ENCODE peak calls at places on chromosomes 4 and X, in five cellular contexts. One of them, this sample, is unnamed.

GRCh38 chr4:176363072-176363471 is 43.3 kb downstream of the SPCS3 start:
- DNase-seq in mesenchymal stem cell: no peak
- DNase-seq in NCI-H1092: no peak
- DNase-seq in activated T-helper 1 cell treated with anti-CD3 and anti-CD28 coated beads, Interleukin-2, amount 50 U/mL, for 16 hours: no peak
- DNase-seq in glutamatergic neuron: no peak
- DNase-seq in this sample: no peak

GRCh38 chr4:113179091-113179490 is 129.6 kb downstream of the ANK2 start:
- DNase-seq in mesenchymal stem cell: no peak
- DNase-seq in NCI-H1092: no peak
- DNase-seq in activated T-helper 1 cell treated with anti-CD3 and anti-CD28 coated beads, Interleukin-2, amount 50 U/mL, for 16 hours: no peak
- DNase-seq in glutamatergic neuron: no peak
- DNase-seq in this sample: no peak

GRCh38 chr4:124931050-124931449 is 218.5 kb upstream of the ANKRD50 start:
- DNase-seq in mesenchymal stem cell: no peak
- DNase-seq in NCI-H1092: no peak
- DNase-seq in activated T-helper 1 cell treated with anti-CD3 and anti-CD28 coated beads, Interleukin-2, amount 50 U/mL, for 16 hours: no peak
- DNase-seq in glutamatergic neuron: no peak
- DNase-seq in this sample: peak

GRCh38 chrX:102339312-102340298 is 92.6 kb downstream of the NXF2 start:
- DNase-seq in mesenchymal stem cell: no peak
- DNase-seq in NCI-H1092: no peak
- DNase-seq in activated T-helper 1 cell treated with anti-CD3 and anti-CD28 coated beads, Interleukin-2, amount 50 U/mL, for 16 hours: no peak
- DNase-seq in glutamatergic neuron: no peak
- DNase-seq in this sample: no peak

GRCh38 chrX:136766785-136767103 is 14.0 kb downstream of the ARHGEF6 start:
- DNase-seq in mesenchymal stem cell: peak
- DNase-seq in NCI-H1092: no peak
- DNase-seq in activated T-helper 1 cell treated with anti-CD3 and anti-CD28 coated beads, Interleukin-2, amount 50 U/mL, for 16 hours: no peak
- DNase-seq in glutamatergic neuron: no peak
- DNase-seq in this sample: no peak

GRCh38 chr4:185374573-185374972 is 21.2 kb downstream of the LRP2BP start:
- DNase-seq in mesenchymal stem cell: no peak
- DNase-seq in NCI-H1092: no peak
- DNase-seq in activated T-helper 1 cell treated with anti-CD3 and anti-CD28 coated beads, Interleukin-2, amount 50 U/mL, for 16 hours: no peak
- DNase-seq in glutamatergic neuron: no peak
- DNase-seq in this sample: no peak

GRCh38 chr4:119728185-119728584 is 99.6 kb upstream of the PDE5A start:
- DNase-seq in mesenchymal stem cell: peak
- DNase-seq in NCI-H1092: no peak
- DNase-seq in activated T-helper 1 cell treated with anti-CD3 and anti-CD28 coated beads, Interleukin-2, amount 50 U/mL, for 16 hours: no peak
- DNase-seq in glutamatergic neuron: no peak
- DNase-seq in this sample: peak

GRCh38 chrX:72126539-72127140 is 5.1 kb downstream of the RTL5 start:
- DNase-seq in mesenchymal stem cell: peak
- DNase-seq in NCI-H1092: peak
- DNase-seq in activated T-helper 1 cell treated with anti-CD3 and anti-CD28 coated beads, Interleukin-2, amount 50 U/mL, for 16 hours: peak
- DNase-seq in glutamatergic neuron: peak
- DNase-seq in this sample: peak

GRCh38 chr4:89838005-89838404 is 1.0 kb upstream of the SNCA start:
- DNase-seq in mesenchymal stem cell: peak
- DNase-seq in NCI-H1092: no peak
- DNase-seq in activated T-helper 1 cell treated with anti-CD3 and anti-CD28 coated beads, Interleukin-2, amount 50 U/mL, for 16 hours: no peak
- DNase-seq in glutamatergic neuron: no peak
- DNase-seq in this sample: no peak

GRCh38 chr4:7054106-7054880 is 11.1 kb downstream of the TADA2B start:
- DNase-seq in mesenchymal stem cell: no peak
- DNase-seq in NCI-H1092: no peak
- DNase-seq in activated T-helper 1 cell treated with anti-CD3 and anti-CD28 coated beads, Interleukin-2, amount 50 U/mL, for 16 hours: no peak
- DNase-seq in glutamatergic neuron: no peak
- DNase-seq in this sample: no peak

GRCh38 chr4:101039367-101039766 is 308.0 kb downstream of the PPP3CA start:
- DNase-seq in mesenchymal stem cell: no peak
- DNase-seq in NCI-H1092: no peak
- DNase-seq in activated T-helper 1 cell treated with anti-CD3 and anti-CD28 coated beads, Interleukin-2, amount 50 U/mL, for 16 hours: no peak
- DNase-seq in glutamatergic neuron: no peak
- DNase-seq in this sample: no peak

GRCh38 chr4:8732681-8733243 is 138.9 kb downstream of the HMX1 start:
- DNase-seq in mesenchymal stem cell: no peak
- DNase-seq in NCI-H1092: no peak
- DNase-seq in activated T-helper 1 cell treated with anti-CD3 and anti-CD28 coated beads, Interleukin-2, amount 50 U/mL, for 16 hours: no peak
- DNase-seq in glutamatergic neuron: no peak
- DNase-seq in this sample: no peak

GRCh38 chr4:119517361-119518229 is 111.0 kb downstream of the PDE5A start:
- DNase-seq in mesenchymal stem cell: peak
- DNase-seq in NCI-H1092: no peak
- DNase-seq in activated T-helper 1 cell treated with anti-CD3 and anti-CD28 coated beads, Interleukin-2, amount 50 U/mL, for 16 hours: no peak
- DNase-seq in glutamatergic neuron: no peak
- DNase-seq in this sample: peak

GRCh38 chr4:7379161-7379560 is 55.6 kb downstream of the PSAPL1 start:
- DNase-seq in mesenchymal stem cell: no peak
- DNase-seq in NCI-H1092: no peak
- DNase-seq in activated T-helper 1 cell treated with anti-CD3 and anti-CD28 coated beads, Interleukin-2, amount 50 U/mL, for 16 hours: no peak
- DNase-seq in glutamatergic neuron: no peak
- DNase-seq in this sample: no peak

GRCh38 chr4:150038335-150039076 is 39.7 kb upstream of the DCLK2 start:
- DNase-seq in mesenchymal stem cell: no peak
- DNase-seq in NCI-H1092: no peak
- DNase-seq in activated T-helper 1 cell treated with anti-CD3 and anti-CD28 coated beads, Interleukin-2, amount 50 U/mL, for 16 hours: no peak
- DNase-seq in glutamatergic neuron: no peak
- DNase-seq in this sample: no peak

GRCh38 chr4:123564758-123565346 is 168.3 kb downstream of the SPRY1 start:
- DNase-seq in mesenchymal stem cell: peak
- DNase-seq in NCI-H1092: peak
- DNase-seq in activated T-helper 1 cell treated with anti-CD3 and anti-CD28 coated beads, Interleukin-2, amount 50 U/mL, for 16 hours: no peak
- DNase-seq in glutamatergic neuron: peak
- DNase-seq in this sample: peak

GRCh38 chrX:69493193-69493592 is 10.9 kb upstream of the NALF2 start:
- DNase-seq in mesenchymal stem cell: no peak
- DNase-seq in NCI-H1092: peak
- DNase-seq in activated T-helper 1 cell treated with anti-CD3 and anti-CD28 coated beads, Interleukin-2, amount 50 U/mL, for 16 hours: no peak
- DNase-seq in glutamatergic neuron: peak
- DNase-seq in this sample: no peak

GRCh38 chrX:2664497-2664896 is 26.6 kb upstream of the CD99 start:
- DNase-seq in mesenchymal stem cell: no peak
- DNase-seq in NCI-H1092: no peak
- DNase-seq in activated T-helper 1 cell treated with anti-CD3 and anti-CD28 coated beads, Interleukin-2, amount 50 U/mL, for 16 hours: no peak
- DNase-seq in glutamatergic neuron: no peak
- DNase-seq in this sample: peak

GRCh38 chrX:138946941-138947340 is 235.4 kb upstream of the FGF13 start:
- DNase-seq in mesenchymal stem cell: no peak
- DNase-seq in NCI-H1092: no peak
- DNase-seq in activated T-helper 1 cell treated with anti-CD3 and anti-CD28 coated beads, Interleukin-2, amount 50 U/mL, for 16 hours: no peak
- DNase-seq in glutamatergic neuron: no peak
- DNase-seq in this sample: no peak

GRCh38 chr4:112060212-112060611 is 85.0 kb upstream of the FAM241A start:
- DNase-seq in mesenchymal stem cell: peak
- DNase-seq in NCI-H1092: no peak
- DNase-seq in activated T-helper 1 cell treated with anti-CD3 and anti-CD28 coated beads, Interleukin-2, amount 50 U/mL, for 16 hours: no peak
- DNase-seq in glutamatergic neuron: no peak
- DNase-seq in this sample: peak

GRCh38 chr4:149555146-149555545 is 260.5 kb downstream of the IQCM start:
- DNase-seq in mesenchymal stem cell: no peak
- DNase-seq in NCI-H1092: no peak
- DNase-seq in activated T-helper 1 cell treated with anti-CD3 and anti-CD28 coated beads, Interleukin-2, amount 50 U/mL, for 16 hours: no peak
- DNase-seq in glutamatergic neuron: no peak
- DNase-seq in this sample: peak

GRCh38 chr4:14025891-14026290 is 398.4 kb upstream of the BOD1L1 start:
- DNase-seq in mesenchymal stem cell: no peak
- DNase-seq in NCI-H1092: no peak
- DNase-seq in activated T-helper 1 cell treated with anti-CD3 and anti-CD28 coated beads, Interleukin-2, amount 50 U/mL, for 16 hours: no peak
- DNase-seq in glutamatergic neuron: no peak
- DNase-seq in this sample: no peak

GRCh38 chr4:6764976-6765620 is 17.4 kb upstream of the KIAA0232 start:
- DNase-seq in mesenchymal stem cell: no peak
- DNase-seq in NCI-H1092: no peak
- DNase-seq in activated T-helper 1 cell treated with anti-CD3 and anti-CD28 coated beads, Interleukin-2, amount 50 U/mL, for 16 hours: no peak
- DNase-seq in glutamatergic neuron: no peak
- DNase-seq in this sample: no peak

GRCh38 chr4:96993528-96993927 is 1149.7 kb downstream of the STPG2 start:
- DNase-seq in mesenchymal stem cell: no peak
- DNase-seq in NCI-H1092: no peak
- DNase-seq in activated T-helper 1 cell treated with anti-CD3 and anti-CD28 coated beads, Interleukin-2, amount 50 U/mL, for 16 hours: no peak
- DNase-seq in glutamatergic neuron: no peak
- DNase-seq in this sample: no peak

GRCh38 chrX:31038585-31039326 is 33.1 kb downstream of the FTHL17 start:
- DNase-seq in mesenchymal stem cell: peak
- DNase-seq in NCI-H1092: no peak
- DNase-seq in activated T-helper 1 cell treated with anti-CD3 and anti-CD28 coated beads, Interleukin-2, amount 50 U/mL, for 16 hours: no peak
- DNase-seq in glutamatergic neuron: peak
- DNase-seq in this sample: peak

GRCh38 chr4:109801099-109801789 is 555 bp downstream of the CFI start:
- DNase-seq in mesenchymal stem cell: no peak
- DNase-seq in NCI-H1092: no peak
- DNase-seq in activated T-helper 1 cell treated with anti-CD3 and anti-CD28 coated beads, Interleukin-2, amount 50 U/mL, for 16 hours: no peak
- DNase-seq in glutamatergic neuron: no peak
- DNase-seq in this sample: peak

GRCh38 chrX:40097101-40097491 is 662 bp downstream of the BCOR start:
- DNase-seq in mesenchymal stem cell: peak
- DNase-seq in NCI-H1092: no peak
- DNase-seq in activated T-helper 1 cell treated with anti-CD3 and anti-CD28 coated beads, Interleukin-2, amount 50 U/mL, for 16 hours: no peak
- DNase-seq in glutamatergic neuron: no peak
- DNase-seq in this sample: no peak

GRCh38 chrX:147803948-147804347 is 107.8 kb upstream of the FMR1 start:
- DNase-seq in mesenchymal stem cell: no peak
- DNase-seq in NCI-H1092: no peak
- DNase-seq in activated T-helper 1 cell treated with anti-CD3 and anti-CD28 coated beads, Interleukin-2, amount 50 U/mL, for 16 hours: no peak
- DNase-seq in glutamatergic neuron: no peak
- DNase-seq in this sample: no peak

GRCh38 chrX:143455045-143455444 is 62.2 kb downstream of the SPANXN3 start:
- DNase-seq in mesenchymal stem cell: no peak
- DNase-seq in NCI-H1092: peak
- DNase-seq in activated T-helper 1 cell treated with anti-CD3 and anti-CD28 coated beads, Interleukin-2, amount 50 U/mL, for 16 hours: no peak
- DNase-seq in glutamatergic neuron: no peak
- DNase-seq in this sample: peak

GRCh38 chrX:12237131-12237530 is 98.9 kb downstream of the FRMPD4 start:
- DNase-seq in mesenchymal stem cell: no peak
- DNase-seq in NCI-H1092: no peak
- DNase-seq in activated T-helper 1 cell treated with anti-CD3 and anti-CD28 coated beads, Interleukin-2, amount 50 U/mL, for 16 hours: no peak
- DNase-seq in glutamatergic neuron: no peak
- DNase-seq in this sample: no peak